ENCODE peak calls at places on chromosomes 13 and 19, in eight cellular contexts. F, B, K, J, T, M, D and Z are unnamed samples.

GRCh38 chr13:113740661-113741060 is 18.4 kb upstream of the TMEM255B start:
- DNase-seq in T (no peak), D (no peak), J (no peak), B (no peak), M (no peak), F (no peak), K (no peak), Z (no peak)

GRCh38 chr19:48290341-48290922 is 20.6 kb downstream of the ZNF114 start:
- DNase-seq in T (peak; percentile 58), F (peak; percentile 80), K (no peak), B (no peak), M (no peak), D (no peak), J (peak; percentile 64), Z (peak; percentile 70)

GRCh38 chr13:109818891-109819290 is 32.5 kb upstream of the IRS2 start:
- DNase-seq in F (no peak), T (no peak), J (no peak), K (no peak), B (no peak), D (no peak), M (no peak), Z (peak; percentile 60)

GRCh38 chr13:76886005-76886291 is 257 bp downstream of the KCTD12 start:
- DNase-seq in M (no peak), K (no peak), F (no peak), B (no peak), D (no peak), T (no peak), J (no peak), Z (no peak)

GRCh38 chr13:27281420-27281819 is 10.8 kb downstream of the RASL11A start:
- DNase-seq in T (no peak), K (no peak), M (no peak), D (no peak), B (peak; percentile 30), J (peak; percentile 35), F (no peak), Z (no peak)

GRCh38 chr19:12745166-12745897 is 6.3 kb upstream of the BEST2 start:
- DNase-seq in J (no peak), M (no peak), T (no peak), D (no peak), K (no peak), B (no peak), F (no peak), Z (no peak)

GRCh38 chr13:25432686-25433085 is 60.9 kb downstream of the ATP8A2 start:
- DNase-seq in B (no peak), M (no peak), D (no peak), J (peak; percentile 13), K (no peak), F (no peak), T (no peak), Z (no peak)

GRCh38 chr19:8505680-8506401 is 3.4 kb upstream of the PRAM1 start:
- DNase-seq in D (peak; percentile 55), F (peak; percentile 92), B (peak; percentile 87), J (peak; percentile 89), M (no peak), T (peak; percentile 98), K (peak; percentile 83), Z (peak; percentile 80)

GRCh38 chr13:28532226-28533048 is 37.5 kb upstream of the FLT1 start:
- DNase-seq in B (no peak), T (peak; percentile 44), D (no peak), F (peak; percentile 70), K (no peak), J (peak; percentile 35), M (no peak), Z (peak; percentile 55)

GRCh38 chr13:38872693-38873092 is 117.9 kb downstream of the STOML3 start:
- DNase-seq in K (peak; percentile 40), D (peak; percentile 73), J (peak; percentile 69), T (peak; percentile 41), F (peak; percentile 76), B (peak; percentile 55), M (peak; percentile 42), Z (peak; percentile 47)

GRCh38 chr19:44517146-44517545 is 12.3 kb downstream of the CEACAM20 start:
- DNase-seq in B (no peak), D (no peak), M (no peak), J (no peak), K (no peak), T (no peak), F (no peak), Z (no peak)

GRCh38 chr19:29119582-29119981 is 93.4 kb downstream of the UQCRFS1 start:
- DNase-seq in F (peak; percentile 53), T (peak; percentile 17), J (peak; percentile 15), B (no peak), D (no peak), M (no peak), K (no peak), Z (peak; percentile 38)

GRCh38 chr13:26132756-26133155 is 80.9 kb upstream of the SHISA2 start:
- DNase-seq in F (peak; percentile 10), B (peak; percentile 29), D (no peak), M (no peak), K (no peak), T (no peak), J (no peak), Z (peak; percentile 52)

GRCh38 chr13:24822640-24823039 is 58.7 kb downstream of the RNF17 start:
- DNase-seq in T (no peak), J (no peak), F (no peak), B (no peak), K (no peak), D (no peak), M (no peak), Z (no peak)

GRCh38 chr13:78978381-78978998 is 319.5 kb upstream of the OBI1 start:
- DNase-seq in D (peak; percentile 78), T (peak; percentile 34), K (peak; percentile 66), B (peak; percentile 68), F (peak; percentile 65), J (peak; percentile 76), M (peak; percentile 48), Z (peak; percentile 70)

GRCh38 chr19:34715357-34715756 is 18.7 kb upstream of the ZNF181 start:
- DNase-seq in K (no peak), D (no peak), M (no peak), J (no peak), F (no peak), B (no peak), T (no peak), Z (no peak)

GRCh38 chr13:110182003-110182402 is 125.0 kb downstream of the COL4A1 start:
- DNase-seq in D (no peak), T (no peak), F (no peak), M (no peak), J (no peak), B (no peak), K (no peak), Z (no peak)

GRCh38 chr19:34808566-34808965 is 35.6 kb upstream of the ZNF599 start:
- DNase-seq in F (no peak), D (no peak), B (peak; percentile 66), K (no peak), T (no peak), M (no peak), J (no peak), Z (peak; percentile 73)

GRCh38 chr13:28161370-28161769 is 23.0 kb downstream of the PAN3 start:
- DNase-seq in J (peak; percentile 71), K (no peak), M (no peak), F (peak; percentile 59), T (no peak), B (no peak), D (no peak), Z (peak; percentile 41)

GRCh38 chr13:39266426-39266825 is 228.2 kb downstream of the NHLRC3 start:
- DNase-seq in J (no peak), F (no peak), B (peak; percentile 25), M (no peak), T (no peak), D (no peak), K (no peak), Z (no peak)

GRCh38 chr13:33089311-33089710 is 73.1 kb downstream of the KL start:
- DNase-seq in K (no peak), F (no peak), T (no peak), B (no peak), M (no peak), J (no peak), D (no peak), Z (no peak)

GRCh38 chr13:41006296-41006695 is 12.8 kb downstream of the ELF1 start:
- DNase-seq in J (no peak), T (no peak), D (no peak), K (peak; percentile 65), M (no peak), F (no peak), B (no peak), Z (no peak)

DNA sequence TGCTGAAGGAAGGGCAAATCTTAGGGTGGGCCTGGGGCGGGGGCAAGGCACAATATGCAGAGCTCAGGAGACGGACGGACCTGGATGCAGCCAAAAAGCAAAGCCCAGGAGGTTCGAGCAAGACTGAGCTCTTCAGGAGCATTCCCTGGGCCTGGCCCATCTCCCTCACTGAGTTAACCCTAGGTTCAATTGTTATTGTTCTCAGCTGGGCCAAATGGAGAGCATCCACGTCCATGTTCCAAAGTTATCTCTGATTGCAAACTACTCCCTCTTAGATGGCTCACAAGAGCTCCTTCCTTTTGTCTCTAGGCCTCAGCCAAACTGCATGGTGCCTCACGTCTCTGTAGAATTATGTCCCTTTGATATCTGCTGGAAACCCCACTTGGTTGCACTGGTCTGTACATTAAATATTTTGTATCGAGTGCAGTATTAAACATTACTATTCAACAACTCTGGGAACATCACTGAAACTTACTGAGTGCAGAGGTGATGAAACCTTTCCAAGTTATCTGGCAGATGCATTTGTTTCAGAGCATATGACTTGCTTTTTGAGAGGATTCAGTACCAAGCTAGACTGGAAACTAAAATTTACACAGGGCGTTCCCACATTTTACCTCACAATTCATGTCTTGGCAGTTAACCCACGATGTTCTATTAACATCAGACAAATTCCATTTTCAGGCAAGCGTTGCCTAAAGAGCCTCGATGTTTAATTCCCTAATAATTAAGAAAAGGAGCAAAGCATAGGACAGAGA is 38.1 kb downstream of the DOCK9 start:
- DNase-seq in B (no peak), K (no peak), M (no peak), T (no peak), J (no peak), D (no peak), F (no peak), Z (peak; percentile 22)
- H3K4me3 ChIP-seq in B (no peak overlapping the region), K (no peak overlapping the region), M (no peak overlapping the region), T (no peak overlapping the region), J (no peak overlapping the region), D (no peak overlapping the region), F (no peak overlapping the region), Z (no peak overlapping the region)

DNA sequence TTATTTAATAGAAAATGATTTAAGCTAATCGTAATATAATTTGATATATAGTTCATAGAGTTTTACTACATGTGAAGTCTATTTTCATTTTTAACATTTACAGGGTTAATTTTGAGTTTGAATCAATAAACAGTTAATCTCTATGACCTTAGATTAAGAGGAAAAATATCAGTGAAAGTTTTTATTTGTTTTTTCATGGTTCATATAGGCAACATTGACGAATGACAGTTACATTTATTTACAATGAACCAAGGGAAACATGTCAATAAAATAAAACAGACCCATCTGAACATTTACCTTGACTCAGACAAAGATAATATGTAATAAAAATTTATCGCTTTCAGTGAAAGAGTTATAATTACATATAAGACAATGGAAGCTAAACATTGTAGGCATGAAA is 346.6 kb upstream of the SLITRK5 start:
- DNase-seq in F (no peak), B (no peak), J (no peak), K (no peak), M (no peak), T (no peak), D (no peak), Z (no peak)
- TF ChIP-seq EZH2phosphoT487 in F (no peak), B (no peak), J (no peak), K (no peak), M (no peak), T (no peak), D (no peak), Z (no peak)

GRCh38 chr19:39410620-39411005 is 1.9 kb upstream of the PLEKHG2 start:
- DNase-seq in B (no peak), D (no peak), J (peak; percentile 59), K (no peak), T (no peak), M (no peak), F (peak; percentile 24), Z (peak; percentile 40)
- H3K4me2 ChIP-seq in B (peak overlapping the region; percentile 90), D (peak overlapping the region; percentile 47), J (peak overlapping the region; percentile 85), K (peak overlapping the region; percentile 96), T (peak overlapping the region; percentile 92), M (peak overlapping the region; percentile 92), F (peak overlapping the region; percentile 87), Z (peak overlapping the region; percentile 94)

GRCh38 chr19:55657004-55657747 is 2.3 kb downstream of the U2AF2 start:
- DNase-seq in B (peak; percentile 51), F (no peak), K (no peak), T (no peak), J (no peak), M (no peak), D (peak; percentile 14), Z (peak; percentile 61)
- H3K4me3 ChIP-seq in B (peak overlapping the region; percentile 88), F (peak overlapping the region; percentile 88), K (peak overlapping the region; percentile 87), T (peak overlapping the region; percentile 96), J (peak overlapping the region; percentile 54), M (peak overlapping the region; percentile 94), D (peak overlapping the region; percentile 91), Z (peak overlapping the region; percentile 98)